ENCODE peak calls at places on chromosomes 2 and 18, in ten cellular contexts. Y is CD4-positive, CD25-positive, alpha-beta regulatory T cell; L is pancreas; Q is breast epithelium; A is mesenchymal stem cell; H is mammary epithelial cell; K is Peyer's patch; J is cardiac muscle cell; M is heart left ventricle; F is upper lobe of right lung. E is an unnamed sample. For H3K36me3 and H3K4me1, the result is how much of the 10 kb centered on the place peaks cover.

GRCh38 chr2:108169982-108170625 is 69.7 kb upstream of the SULT1C3 start:
- DNase-seq in Y (peak), J (peak), H (peak), M (no peak), F (no peak), Q (no peak), K (no peak), A (peak), L (no peak), E (peak)

GRCh38 chr2:121707920-121708361 is 28.7 kb downstream of the NIFK start:
- DNase-seq in A (no peak), H (peak), Y (no peak), J (no peak), M (no peak), L (peak), F (peak), K (no peak), Q (no peak), E (no peak)

GRCh38 chr2:217859926-217860325 is 142.9 kb downstream of the TNS1 start:
- DNase-seq in M (no peak), A (no peak), Y (no peak), F (no peak), Q (no peak), K (no peak), L (no peak), J (no peak), H (no peak), E (no peak)

GRCh38 chr2:46368416-46368815 is 71.2 kb downstream of the EPAS1 start:
- DNase-seq in Q (no peak), H (no peak), A (no peak), Y (no peak), L (no peak), M (no peak), K (no peak), J (no peak), F (no peak), E (no peak)

GRCh38 chr2:199704358-199705238 is 146.4 kb downstream of the FTCDNL1 start:
- DNase-seq in M (no peak), L (no peak), H (peak), Y (peak), K (no peak), J (peak), F (no peak), A (peak), Q (no peak), E (peak)

GRCh38 chr2:46548521-46549144 is 69.3 kb downstream of the TMEM247 start:
- DNase-seq in Q (no peak), J (no peak), H (no peak), K (no peak), Y (no peak), F (no peak), M (no peak), L (no peak), A (no peak), E (no peak)

GRCh38 chr2:96815326-96816126 is 542 bp upstream of the CNNM3 start:
- DNase-seq in J (no peak), K (peak), H (peak), M (no peak), A (peak), Q (peak), Y (peak), L (no peak), F (no peak), E (peak)

GRCh38 chr2:165791811-165792454 is 2.1 kb downstream of the GALNT3 start:
- DNase-seq in H (peak), F (no peak), L (no peak), J (no peak), Q (no peak), M (no peak), Y (no peak), K (no peak), A (peak), E (peak)

GRCh38 chr2:15275341-15275740 is 285.8 kb downstream of the NBAS start:
- DNase-seq in Y (no peak), L (no peak), F (no peak), M (no peak), H (no peak), K (no peak), A (no peak), J (no peak), Q (no peak), E (no peak)

GRCh38 chr2:99430614-99431258 is 59.1 kb downstream of the REV1 start:
- DNase-seq in Y (no peak), F (no peak), A (peak), L (no peak), K (no peak), J (no peak), H (no peak), Q (no peak), M (no peak), E (peak)

GRCh38 chr2:174025271-174026121 is 60.3 kb upstream of the SP3 start:
- DNase-seq in Y (no peak), F (peak), K (peak), H (no peak), A (peak), L (no peak), M (peak), J (no peak), Q (peak), E (peak)

GRCh38 chr18:27599202-27599829 is 414.2 kb upstream of the CHST9 start:
- DNase-seq in Y (peak), K (no peak), J (peak), F (no peak), Q (peak), A (peak), M (no peak), H (peak), L (peak), E (peak)

GRCh38 chr2:169739351-169739750 is 5.7 kb downstream of the KLHL23 start:
- DNase-seq in H (no peak), F (no peak), L (no peak), Q (no peak), Y (no peak), J (no peak), K (no peak), A (no peak), M (no peak), E (no peak)

GRCh38 chr2:26571316-26571715 is 69.8 kb downstream of the CIB4 start:
- DNase-seq in L (no peak), Y (no peak), K (no peak), Q (no peak), A (no peak), M (no peak), J (no peak), H (no peak), F (no peak), E (no peak)

GRCh38 chr2:5538717-5539116 is 153.5 kb upstream of the SOX11 start:
- DNase-seq in A (peak), M (no peak), H (no peak), Q (no peak), L (no peak), K (no peak), J (no peak), F (no peak), Y (no peak), E (no peak)

GRCh38 chr2:179344970-179345369 is 80.3 kb upstream of the SESTD1 start:
- DNase-seq in K (no peak), F (no peak), Q (no peak), M (no peak), J (no peak), A (no peak), Y (no peak), H (no peak), L (no peak), E (peak)

GRCh38 chr2:159680692-159681091 is 31.6 kb upstream of the MARCHF7 start:
- DNase-seq in L (no peak), Y (no peak), H (no peak), K (no peak), F (no peak), J (no peak), M (no peak), Q (no peak), A (no peak), E (no peak)

GRCh38 chr2:74002515-74003391 is 18.0 kb downstream of the TET3 start:
- DNase-seq in L (peak), F (peak), J (peak), Q (peak), M (peak), H (peak), Y (peak), A (peak), K (peak), E (peak)

GRCh38 chr2:143742631-143743030 is 613.4 kb downstream of the ARHGAP15 start:
- DNase-seq in A (no peak), H (no peak), K (no peak), J (no peak), F (no peak), Y (no peak), Q (no peak), M (no peak), L (no peak), E (peak)

GRCh38 chr18:76452357-76452756 is 42.7 kb downstream of the ZNF516 start:
- DNase-seq in J (peak), H (no peak), F (no peak), A (peak), Q (no peak), Y (no peak), K (no peak), L (no peak), M (no peak), E (peak)

GRCh38 chr2:217429981-217430500 is 570.2 kb upstream of the TNP1 start:
- DNase-seq in J (peak), F (no peak), K (no peak), L (no peak), H (peak), Q (no peak), Y (no peak), M (no peak), A (no peak), E (no peak)

GRCh38 chr2:124258481-124258880 is 233.4 kb downstream of the CNTNAP5 start:
- DNase-seq in M (no peak), L (no peak), J (no peak), Y (no peak), H (no peak), K (no peak), F (no peak), A (peak), Q (no peak), E (no peak)

GRCh38 chr2:30769891-30770462 is 37.3 kb downstream of the CAPN13 start:
- DNase-seq in Y (no peak), M (no peak), A (no peak), K (no peak), J (no peak), L (no peak), Q (no peak), F (no peak), H (no peak), E (no peak)

GRCh38 chr2:27211241-27211942 is 449 bp upstream of the ATRAID start:
- DNase-seq in M (no peak), A (peak), F (no peak), L (no peak), Y (no peak), K (no peak), H (no peak), J (no peak), Q (peak), E (no peak)

GRCh38 chr2:180268006-180268405 is 260.9 kb upstream of the CWC22 start:
- DNase-seq in F (no peak), A (no peak), K (no peak), Y (no peak), J (no peak), Q (no peak), L (no peak), M (no peak), H (no peak), E (peak)

GRCh38 chr2:221517362-221518121 is 54.6 kb downstream of the EPHA4 start:
- DNase-seq in M (peak), A (peak), L (no peak), Y (peak), F (peak), J (no peak), Q (no peak), K (peak), H (no peak), E (peak)

GRCh38 chr2:63886445-63886844 is 44.7 kb downstream of the UGP2 start:
- DNase-seq in F (no peak), J (no peak), M (no peak), H (no peak), Q (no peak), L (no peak), A (no peak), K (no peak), Y (no peak), E (no peak)
- H3K4me3 ChIP-seq in F (no peak), J (no peak), M (no peak), H (no peak), Q (no peak), L (no peak), A (no peak), K (no peak), Y (no peak), E (no peak)

GRCh38 chr2:152548111-152548875 is 169.0 kb downstream of the PRPF40A start:
- DNase-seq in M (no peak), L (peak), A (no peak), J (no peak), K (no peak), Y (no peak), Q (no peak), H (no peak), F (no peak), E (no peak)
- H3K36me3 ChIP-seq in M (under half), L (under half), A (half or more), J (under half), K (under half), Y (under half), Q (under half), H (under half), F (under half), E (under half)

GRCh38 chr18:55349685-55350084 is 238.3 kb downstream of the TCF4 start:
- DNase-seq in J (no peak), K (no peak), L (no peak), M (no peak), A (no peak), Y (no peak), H (no peak), Q (no peak), F (no peak), E (no peak)
- H3K4me1 ChIP-seq in J (under half), K (under half), L (under half), M (under half), A (under half), Y (under half), H (under half), Q (under half), F (under half), E (under half)

DNA sequence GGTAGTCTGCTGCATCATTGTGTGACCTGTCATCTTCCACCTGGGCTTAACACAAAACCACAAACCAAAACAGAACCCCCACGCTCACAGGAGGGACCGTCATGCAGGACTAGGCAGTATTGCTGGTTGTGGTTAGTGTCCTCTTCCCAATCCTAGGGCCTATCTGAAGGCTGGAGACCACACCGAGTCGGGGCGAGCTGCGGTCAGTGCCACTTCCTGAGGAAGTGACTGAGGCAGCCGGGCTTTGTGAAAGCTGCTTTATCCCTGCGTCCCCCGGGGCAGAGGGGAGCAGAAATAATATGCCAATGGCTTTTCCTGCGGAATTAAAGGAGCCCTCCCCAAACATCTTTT is 22.9 kb downstream of the ZNF532 start:
- DNase-seq in L (no peak), J (no peak), K (peak), A (peak), F (peak), M (peak), H (peak), Y (peak), Q (peak), E (peak)
- H3K4me3 ChIP-seq in L (no peak), J (no peak), K (no peak), A (peak), F (no peak), M (no peak), H (peak), Y (no peak), Q (no peak), E (peak)

GRCh38 chr2:191688934-191689695 is 11.2 kb downstream of the NABP1 start:
- DNase-seq in A (peak), L (no peak), Y (no peak), Q (no peak), J (no peak), K (no peak), F (no peak), M (no peak), H (peak), E (peak)

GRCh38 chr2:191682148-191682547 is 4.2 kb downstream of the NABP1 start:
- DNase-seq in A (no peak), H (no peak), F (no peak), Y (no peak), L (no peak), M (no peak), J (no peak), K (no peak), Q (no peak), E (peak)

GRCh38 chr2:191687867-191688266 is 9.9 kb downstream of the NABP1 start:
- DNase-seq in L (no peak), K (no peak), M (no peak), J (no peak), Q (no peak), F (no peak), A (no peak), Y (no peak), H (no peak), E (no peak)

GRCh38 chr2:191686658-191687057 is 8.7 kb downstream of the NABP1 start:
- DNase-seq in J (no peak), A (no peak), Y (no peak), M (no peak), L (no peak), K (no peak), H (no peak), F (no peak), Q (no peak), E (no peak)

DNA sequence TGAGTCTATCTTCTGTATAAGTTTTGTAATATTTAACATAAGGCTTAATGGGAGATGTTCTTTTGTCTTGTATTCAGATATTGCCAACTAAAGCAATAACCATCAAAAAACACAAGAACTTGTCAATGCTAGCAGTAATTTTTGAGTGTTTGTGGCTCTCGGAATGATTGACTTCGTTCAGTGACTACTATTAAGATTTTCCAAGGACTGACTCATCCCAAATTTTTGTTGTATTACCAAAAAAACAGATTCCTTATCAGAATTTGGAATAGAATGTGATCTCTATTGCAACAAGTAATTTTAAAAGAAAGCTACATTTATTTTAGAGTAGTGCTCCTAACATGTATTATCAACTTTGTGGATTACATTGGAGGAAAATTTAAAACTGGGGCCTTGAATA is 8.1 kb downstream of the NABP1 start:
- DNase-seq in F (no peak), L (no peak), M (no peak), J (no peak), Y (no peak), Q (no peak), A (no peak), H (no peak), K (no peak), E (no peak)
- H3K36me3 ChIP-seq in F (half or more), L (under half), M (under half), J (under half), Y (half or more), Q (under half), A (half or more), H (half or more), K (under half), E (half or more)

GRCh38 chr2:190335225-190335559 is 8.2 kb upstream of the INPP1 start:
- DNase-seq in Q (no peak), A (no peak), M (no peak), F (no peak), Y (no peak), J (no peak), K (no peak), H (no peak), L (no peak), E (no peak)

GRCh38 chr2:190336420-190336819 is 7.0 kb upstream of the INPP1 start:
- DNase-seq in Y (no peak), A (no peak), J (no peak), Q (no peak), K (no peak), M (no peak), H (no peak), F (no peak), L (no peak), E (no peak)

GRCh38 chr2:190339394-190339793 is 4.0 kb upstream of the INPP1 start:
- DNase-seq in Y (no peak), K (no peak), M (no peak), H (no peak), Q (no peak), L (no peak), F (no peak), J (no peak), A (no peak), E (no peak)

GRCh38 chr2:190340369-190340768 is 3.0 kb upstream of the INPP1 start:
- DNase-seq in A (peak), K (no peak), Q (no peak), M (no peak), F (no peak), Y (no peak), H (peak), J (no peak), L (no peak), E (no peak)

DNA sequence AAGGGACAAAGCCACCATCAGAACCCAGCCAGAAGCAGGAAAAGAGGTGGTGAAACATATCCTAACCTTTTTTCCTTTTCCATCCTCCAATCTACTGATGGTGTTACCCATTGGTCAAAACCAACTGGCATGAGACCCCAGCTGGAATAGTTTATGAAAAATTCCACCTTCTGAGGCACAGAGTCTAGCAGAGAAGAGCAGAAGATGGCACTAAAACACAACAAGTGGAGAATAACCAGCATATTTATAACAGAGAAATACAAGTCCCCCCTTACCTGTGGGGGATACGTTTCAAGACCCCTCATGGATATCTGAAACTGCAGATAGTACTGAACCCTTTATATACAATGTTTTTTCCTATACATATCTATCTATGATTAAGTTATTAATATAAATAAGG is 4.9 kb upstream of the INPP1 start:
- DNase-seq in L (no peak), A (no peak), F (no peak), J (no peak), Y (no peak), Q (no peak), K (no peak), M (no peak), H (no peak), E (no peak)
- H3K4me1 ChIP-seq in L (under half), A (under half), F (under half), J (under half), Y (under half), Q (under half), K (under half), M (under half), H (under half), E (under half)